ENCODE peak calls at places on chromosome 5, in ten cellular contexts. A is CD4-positive, CD25-positive, alpha-beta regulatory T cell; W is ovary; O is thyroid gland; D is neural progenitor cell; U is tibial nerve; N is heart left ventricle; S is Panc1; Y is spleen; G is transverse colon. Q is an unnamed sample. For H3K4me1, the result is how much of the 10 kb centered on the place peaks cover.

GRCh38 chr5:181039961-181040915 is at the start of gene BTNL9:
- DNase-seq in A (no peak), W (no peak), O (no peak), D (no peak), U (no peak), N (no peak), S (no peak), Y (peak), G (no peak), Q (no peak)

GRCh38 chr5:95901676-95902646 is 59.7 kb downstream of the ELL2 start:
- DNase-seq in A (peak), W (no peak), O (no peak), D (no peak), U (no peak), N (no peak), S (peak), Y (no peak), G (no peak), Q (no peak)

GRCh38 chr5:91486638-91487037 is 103.5 kb upstream of the ARRDC3 start:
- DNase-seq in A (no peak), W (no peak), O (no peak), D (no peak), U (no peak), N (no peak), S (no peak), Y (no peak), G (no peak), Q (no peak)

GRCh38 chr5:43400082-43400481 is 12.1 kb downstream of the CCL28 start:
- DNase-seq in A (no peak), W (no peak), O (no peak), D (no peak), U (no peak), N (no peak), S (no peak), Y (no peak), G (no peak), Q (no peak)

GRCh38 chr5:169569513-169569912 is 14.1 kb upstream of the SPDL1 start:
- DNase-seq in A (no peak), W (no peak), O (no peak), D (no peak), U (no peak), N (no peak), S (no peak), Y (no peak), G (no peak), Q (no peak)

GRCh38 chr5:107744418-107745330 is 73.9 kb upstream of the EFNA5 start:
- DNase-seq in A (no peak), W (no peak), O (no peak), D (peak), U (no peak), N (no peak), S (no peak), Y (no peak), G (no peak), Q (no peak)

GRCh38 chr5:175444060-175444904 is at the start of gene DRD1:
- DNase-seq in A (peak), W (no peak), O (peak), D (peak), U (no peak), N (no peak), S (no peak), Y (peak), G (peak), Q (peak)

GRCh38 chr5:26945881-26946280 is 92.5 kb downstream of the CDH9 start:
- DNase-seq in A (no peak), W (no peak), O (no peak), D (no peak), U (no peak), N (no peak), S (no peak), Y (no peak), G (no peak), Q (no peak)

GRCh38 chr5:10542151-10542550 is 21.7 kb upstream of the ANKRD33B start:
- DNase-seq in A (no peak), W (no peak), O (no peak), D (no peak), U (no peak), N (no peak), S (no peak), Y (no peak), G (no peak), Q (no peak)

GRCh38 chr5:159156839-159157238 is 52.5 kb downstream of the RNF145 start:
- DNase-seq in A (peak), W (no peak), O (peak), D (peak), U (peak), N (no peak), S (peak), Y (no peak), G (peak), Q (peak)

GRCh38 chr5:133934311-133934710 is 34.1 kb downstream of the C5orf15 start:
- DNase-seq in A (no peak), W (no peak), O (no peak), D (no peak), U (no peak), N (no peak), S (no peak), Y (no peak), G (no peak), Q (no peak)

GRCh38 chr5:109105631-109106267 is 304.0 kb downstream of the PJA2 start:
- DNase-seq in A (no peak), W (no peak), O (no peak), D (peak), U (peak), N (no peak), S (peak), Y (no peak), G (no peak), Q (no peak)

GRCh38 chr5:92687793-92688467 is 893.1 kb downstream of the NR2F1-AS1 start:
- DNase-seq in A (no peak), W (no peak), O (no peak), D (peak), U (peak), N (no peak), S (no peak), Y (no peak), G (no peak), Q (no peak)

GRCh38 chr5:127697894-127698600 is 5.1 kb upstream of the CCDC192 start:
- DNase-seq in A (no peak), W (no peak), O (no peak), D (no peak), U (no peak), N (no peak), S (no peak), Y (no peak), G (no peak), Q (no peak)

GRCh38 chr5:74916831-74917710 is 50.9 kb upstream of the FAM169A start:
- DNase-seq in A (no peak), W (no peak), O (no peak), D (no peak), U (no peak), N (no peak), S (peak), Y (no peak), G (no peak), Q (no peak)

GRCh38 chr5:145499483-145499882 is 335.7 kb downstream of the PRELID2 start:
- DNase-seq in A (no peak), W (no peak), O (no peak), D (no peak), U (no peak), N (no peak), S (no peak), Y (no peak), G (no peak), Q (no peak)

GRCh38 chr5:73901045-73901444 is 275.0 kb downstream of the ARHGEF28 start:
- DNase-seq in A (no peak), W (no peak), O (no peak), D (peak), U (peak), N (peak), S (no peak), Y (no peak), G (peak), Q (no peak)
- H3K27ac ChIP-seq in A (no peak), W (no peak), O (no peak), D (no peak), U (no peak), N (peak), S (no peak), Y (no peak), G (no peak), Q (no peak)

DNA sequence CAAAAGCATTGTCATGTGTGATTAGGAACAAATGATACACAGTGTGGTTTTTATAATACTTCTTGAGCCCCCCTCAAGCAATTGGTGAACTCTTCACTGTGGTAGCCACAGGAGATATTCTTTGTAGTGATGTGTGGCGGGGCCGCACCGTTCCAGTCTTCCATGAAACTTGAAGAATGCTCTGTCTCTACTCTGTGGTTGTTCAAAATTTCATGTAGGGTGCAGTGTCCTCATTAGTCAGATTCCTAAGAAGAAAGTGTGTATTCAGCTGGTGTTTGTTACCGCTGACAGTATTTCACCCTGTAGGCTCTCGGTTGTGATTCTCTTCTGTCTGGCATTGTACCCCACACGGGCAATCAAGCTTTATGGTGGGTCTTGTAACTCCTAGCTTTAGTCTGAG is 10.8 kb downstream of the OTULIN start:
- DNase-seq in A (no peak), W (no peak), O (no peak), D (no peak), U (no peak), N (no peak), S (no peak), Y (no peak), G (no peak), Q (no peak)
- H3K4me1 ChIP-seq in A (half or more), W (under half), O (under half), D (under half), U (half or more), N (half or more), S (under half), Y (half or more), G (under half), Q (half or more)

DNA sequence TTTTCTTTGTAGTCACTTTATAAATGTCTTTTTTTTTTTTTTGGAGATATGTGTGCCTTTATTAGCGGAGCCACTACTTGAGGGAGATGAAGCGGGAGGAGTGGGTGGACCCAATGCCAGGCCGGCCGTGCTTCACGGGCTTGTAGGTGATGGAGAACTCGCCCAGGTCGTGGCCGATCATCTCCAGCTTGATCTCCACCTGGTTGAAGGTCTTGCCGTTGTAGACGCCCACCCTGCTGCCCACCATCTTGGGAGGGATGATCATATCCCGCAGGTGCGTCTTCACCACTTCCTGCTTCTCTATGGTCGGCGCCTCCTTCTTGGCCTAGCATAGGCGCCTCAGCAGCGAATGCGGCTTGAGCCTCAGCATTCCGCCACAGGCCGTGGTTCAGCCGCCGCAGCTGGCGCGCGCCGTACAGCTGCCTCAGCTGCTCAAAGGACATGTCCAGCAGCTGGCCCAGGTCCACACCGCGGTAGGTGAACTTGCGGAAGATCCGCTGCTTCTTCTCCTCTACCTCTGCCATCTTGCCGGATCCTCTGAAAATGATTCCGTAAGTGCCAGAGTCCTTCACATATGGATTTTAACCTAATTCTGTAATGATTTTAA is 1095.6 kb downstream of the MAT2B start:
- DNase-seq in A (no peak), W (no peak), O (no peak), D (no peak), U (no peak), N (no peak), S (no peak), Y (no peak), G (no peak), Q (no peak)
- H3K27ac ChIP-seq in A (no peak), W (no peak), O (no peak), D (no peak), U (no peak), N (no peak), S (no peak), Y (no peak), G (no peak), Q (no peak)

DNA sequence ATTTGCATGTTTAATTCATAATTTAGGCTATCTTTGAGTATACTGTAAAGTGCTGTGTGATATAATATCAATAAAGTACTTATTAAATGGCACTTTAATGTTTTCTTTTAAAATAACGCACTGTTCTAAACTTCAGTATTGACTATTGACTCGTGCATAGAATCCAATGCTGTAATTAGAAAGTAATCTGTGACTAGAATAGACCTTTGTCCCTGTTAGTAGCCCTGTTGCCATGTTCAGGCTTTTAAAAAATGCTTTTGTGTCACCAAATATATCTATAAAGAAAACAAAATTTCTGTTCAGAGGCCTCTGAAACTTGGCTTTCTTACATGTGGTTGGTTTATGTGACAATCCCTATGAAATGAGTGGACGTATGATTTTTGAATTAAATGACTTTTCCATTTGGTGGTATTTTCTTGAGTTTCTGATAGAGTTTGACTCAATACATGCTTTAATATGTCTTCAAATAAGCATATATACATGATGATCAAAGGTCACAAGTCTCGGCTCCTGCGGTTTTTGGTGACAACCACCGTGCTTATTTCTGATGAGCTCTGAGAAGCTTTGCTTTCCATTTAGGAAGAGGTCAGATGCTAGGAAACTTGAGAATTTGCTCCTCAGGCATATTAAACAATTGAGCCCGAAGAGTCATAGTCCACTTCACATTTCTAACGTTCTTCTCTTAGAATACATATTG is 174.7 kb downstream of the NR3C1 start:
- DNase-seq in A (peak), W (no peak), O (no peak), D (no peak), U (no peak), N (no peak), S (no peak), Y (no peak), G (no peak), Q (no peak)
- H3K4me1 ChIP-seq in A (under half), W (under half), O (under half), D (under half), U (under half), N (under half), S (under half), Y (under half), G (under half), Q (under half)

DNA sequence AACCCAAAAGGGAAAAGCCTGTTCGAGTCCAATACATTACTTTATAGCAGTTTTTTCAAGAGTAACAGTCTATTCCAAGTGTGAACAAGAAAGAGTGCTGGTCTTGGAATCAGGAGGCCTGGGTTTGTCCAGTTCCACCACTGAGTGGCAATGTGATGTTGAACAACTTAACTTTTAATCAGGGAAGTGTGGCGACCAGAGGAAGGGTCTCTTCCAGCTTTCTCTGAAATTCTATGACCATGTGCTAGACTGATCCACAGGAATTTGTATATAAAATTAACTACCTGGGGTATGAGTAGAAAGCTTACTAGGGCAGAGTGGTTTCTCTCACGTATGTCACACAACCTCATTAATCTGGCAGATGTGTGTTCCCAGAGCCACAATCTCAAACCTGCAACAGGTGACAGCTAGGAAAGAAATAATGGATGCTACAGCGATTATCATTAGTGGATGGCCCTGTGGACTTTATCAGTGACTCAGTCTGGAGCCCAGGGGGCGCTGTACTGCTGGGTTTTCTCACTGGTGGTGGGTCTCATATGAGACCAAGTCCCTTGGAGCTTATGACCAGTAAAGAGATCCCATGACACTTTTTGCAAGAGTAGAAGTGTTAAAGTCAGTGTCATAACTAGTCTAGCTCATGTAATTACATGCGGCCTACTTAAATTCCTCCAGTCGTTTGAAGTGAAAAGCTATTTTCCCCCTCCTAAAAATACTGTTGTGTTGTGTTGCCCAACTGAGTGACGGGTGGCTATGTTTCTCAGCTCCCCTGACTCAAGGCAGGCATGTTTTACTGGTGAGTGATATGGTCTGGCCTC is 116.5 kb downstream of the GDNF start:
- DNase-seq in A (peak), W (no peak), O (no peak), D (peak), U (no peak), N (no peak), S (no peak), Y (no peak), G (no peak), Q (no peak)
- H3K27ac ChIP-seq in A (no peak), W (no peak), O (no peak), D (no peak), U (no peak), N (no peak), S (no peak), Y (no peak), G (no peak), Q (no peak)

Q was measured in CD8-positive, alpha-beta memory T cell.